ENCODE peak calls at places on chromosomes 7 and 10, in four cellular contexts. One of them, this sample, is unnamed.

GRCh38 chr7:129698516-129699418 is 87.2 kb downstream of the NRF1 start:
- DNase-seq in neuronal stem cell: no peak
- DNase-seq in mesenchymal stem cell: no peak
- DNase-seq in mesendoderm: peak; percentile 37
- DNase-seq in this sample: peak; percentile 34

GRCh38 chr10:83935337-83935736 is 204.0 kb upstream of the GHITM start:
- DNase-seq in neuronal stem cell: no peak
- DNase-seq in mesenchymal stem cell: no peak
- DNase-seq in mesendoderm: no peak
- DNase-seq in this sample: no peak

GRCh38 chr7:36894190-36894589 is 169.9 kb upstream of the AOAH start:
- DNase-seq in neuronal stem cell: no peak
- DNase-seq in mesenchymal stem cell: no peak
- DNase-seq in mesendoderm: no peak
- DNase-seq in this sample: no peak

GRCh38 chr7:12594122-12594897 is 23.8 kb downstream of the SCIN start:
- DNase-seq in neuronal stem cell: no peak
- DNase-seq in mesenchymal stem cell: no peak
- DNase-seq in mesendoderm: no peak
- DNase-seq in this sample: no peak

GRCh38 chr7:66167773-66168367 is 37.3 kb upstream of the TPST1 start:
- DNase-seq in neuronal stem cell: no peak
- DNase-seq in mesenchymal stem cell: peak; percentile 91
- DNase-seq in mesendoderm: no peak
- DNase-seq in this sample: no peak

GRCh38 chr10:104259999-104260774 is 5.5 kb downstream of the GSTO1 start:
- DNase-seq in neuronal stem cell: no peak
- DNase-seq in mesenchymal stem cell: peak; percentile 91
- DNase-seq in mesendoderm: peak; percentile 18
- DNase-seq in this sample: no peak

GRCh38 chr10:52488606-52489485 is 174.8 kb downstream of the DKK1 start:
- DNase-seq in neuronal stem cell: peak; percentile 14
- DNase-seq in mesenchymal stem cell: peak; percentile 49
- DNase-seq in mesendoderm: peak; percentile 23
- DNase-seq in this sample: no peak

GRCh38 chr7:130814753-130815152 is 80.7 kb upstream of the KLF14 start:
- DNase-seq in neuronal stem cell: no peak
- DNase-seq in mesenchymal stem cell: peak; percentile 34
- DNase-seq in mesendoderm: peak; percentile 31
- DNase-seq in this sample: no peak

GRCh38 chr7:2757361-2757903 is 69.4 kb downstream of the AMZ1 start:
- DNase-seq in neuronal stem cell: no peak
- DNase-seq in mesenchymal stem cell: no peak
- DNase-seq in mesendoderm: no peak
- DNase-seq in this sample: no peak

GRCh38 chr7:129612112-129613015 is 844 bp downstream of the NRF1 start:
- DNase-seq in neuronal stem cell: peak; percentile 30
- DNase-seq in mesenchymal stem cell: peak; percentile 69
- DNase-seq in mesendoderm: peak; percentile 47
- DNase-seq in this sample: no peak

DNA sequence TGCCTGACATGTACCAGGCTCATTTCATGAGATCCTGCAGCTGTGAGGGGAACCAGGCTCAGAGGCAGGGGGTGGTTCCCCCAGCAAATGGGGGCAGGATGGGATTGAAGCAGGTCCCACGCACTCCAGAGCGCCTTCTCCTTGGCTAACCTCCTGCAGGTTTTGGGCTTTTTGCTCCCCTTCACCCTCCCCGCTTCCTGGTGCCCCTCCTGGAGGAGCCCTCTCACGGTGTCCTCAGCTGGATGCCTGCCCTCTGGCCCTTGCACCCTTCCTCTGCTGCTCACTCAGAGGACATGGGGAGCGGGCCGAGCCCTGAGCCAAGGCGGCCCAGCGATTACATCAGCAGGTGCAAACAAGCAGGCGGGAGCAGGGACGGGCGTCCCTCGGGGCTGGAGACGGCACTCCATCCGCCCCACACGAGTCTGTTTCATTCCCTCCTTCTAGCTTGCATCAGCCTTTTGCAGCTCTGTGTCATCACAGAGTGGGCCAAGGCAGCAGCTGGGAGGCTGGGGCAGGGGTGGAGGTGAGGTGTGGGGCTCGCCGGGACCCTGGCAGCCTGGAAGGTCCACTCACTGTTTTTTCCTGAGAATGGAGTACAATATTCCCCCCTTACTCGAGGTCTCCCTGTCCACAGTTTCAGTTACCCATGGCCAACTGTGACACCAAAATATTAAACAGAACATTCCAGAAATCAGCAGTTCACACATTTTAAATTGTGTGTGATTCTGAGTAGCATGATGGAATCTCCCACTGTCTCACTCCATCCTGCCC is 52.7 kb upstream of the SLC29A3 start:
- DNase-seq in neuronal stem cell: no peak
- DNase-seq in mesenchymal stem cell: peak; percentile 92
- DNase-seq in mesendoderm: peak; percentile 92
- DNase-seq in this sample: no peak
- H3K4ac ChIP-seq in neuronal stem cell: no peak overlapping the region
- H3K4ac ChIP-seq in mesenchymal stem cell: no peak overlapping the region
- H3K4ac ChIP-seq in mesendoderm: peak overlapping the region; percentile 49
- H3K4ac ChIP-seq in this sample: no peak overlapping the region

DNA sequence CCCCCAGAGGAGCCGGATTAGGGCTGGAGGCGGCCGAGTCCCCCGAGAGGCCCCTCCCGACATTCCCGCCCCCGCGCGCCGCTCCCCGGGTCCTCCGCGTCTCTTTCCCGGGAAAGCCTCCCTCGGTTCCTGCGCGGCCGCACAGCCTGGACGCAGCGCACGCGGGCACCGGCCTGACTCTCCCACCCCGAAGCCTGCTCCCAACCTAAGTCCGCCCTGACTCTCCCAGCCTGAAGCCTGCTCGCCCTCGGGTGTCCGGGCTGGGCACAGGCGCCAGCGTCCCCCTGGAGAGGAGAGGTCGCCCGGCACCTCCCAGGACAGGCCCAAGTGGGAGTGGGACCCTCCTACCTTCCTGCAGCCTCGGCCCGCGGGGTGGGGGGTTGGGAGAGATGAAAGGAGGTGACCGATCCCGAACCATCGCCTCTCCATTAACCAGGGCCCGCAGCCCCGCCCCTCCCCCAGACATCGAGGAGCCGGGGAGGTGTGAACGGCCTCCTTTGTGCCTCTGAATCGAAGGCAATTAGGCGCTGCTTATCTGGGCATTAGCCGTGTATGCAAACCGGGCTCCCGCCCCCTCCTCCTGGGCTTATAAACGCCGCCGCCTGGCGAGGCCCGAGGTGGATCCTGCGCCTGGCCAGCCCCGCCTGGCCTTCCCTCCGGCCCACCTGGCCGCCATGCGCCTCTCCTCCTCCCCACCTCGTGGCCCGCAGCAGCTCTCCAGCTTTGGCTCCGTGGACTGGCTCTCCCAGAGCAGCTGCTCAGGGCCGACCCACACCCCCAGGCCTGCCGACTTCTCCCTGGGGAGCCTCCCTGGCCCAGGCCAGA is at the start of gene VENTX:
- DNase-seq in neuronal stem cell: no peak
- DNase-seq in mesenchymal stem cell: no peak
- DNase-seq in mesendoderm: peak; percentile 99
- DNase-seq in this sample: peak; percentile 95
- H3K4ac ChIP-seq in neuronal stem cell: peak within 1 kb of the TSS; percentile 84
- H3K4ac ChIP-seq in mesenchymal stem cell: no peak within 1 kb of the TSS
- H3K4ac ChIP-seq in mesendoderm: peak within 1 kb of the TSS; percentile 48
- H3K4ac ChIP-seq in this sample: no peak within 1 kb of the TSS

GRCh38 chr7:934469-935320 is 19.8 kb downstream of the ADAP1 start:
- DNase-seq in neuronal stem cell: no peak
- DNase-seq in mesenchymal stem cell: no peak
- DNase-seq in mesendoderm: no peak
- DNase-seq in this sample: peak; percentile 64

GRCh38 chr7:935321-936130 is 19.0 kb downstream of the ADAP1 start:
- DNase-seq in neuronal stem cell: no peak
- DNase-seq in mesenchymal stem cell: no peak
- DNase-seq in mesendoderm: no peak
- DNase-seq in this sample: no peak

GRCh38 chr7:930975-931758 is 23.3 kb downstream of the ADAP1 start:
- DNase-seq in neuronal stem cell: no peak
- DNase-seq in mesenchymal stem cell: no peak
- DNase-seq in mesendoderm: no peak
- DNase-seq in this sample: no peak

GRCh38 chr7:931871-932650 is 22.4 kb downstream of the ADAP1 start:
- DNase-seq in neuronal stem cell: no peak
- DNase-seq in mesenchymal stem cell: no peak
- DNase-seq in mesendoderm: no peak
- DNase-seq in this sample: no peak

DNA sequence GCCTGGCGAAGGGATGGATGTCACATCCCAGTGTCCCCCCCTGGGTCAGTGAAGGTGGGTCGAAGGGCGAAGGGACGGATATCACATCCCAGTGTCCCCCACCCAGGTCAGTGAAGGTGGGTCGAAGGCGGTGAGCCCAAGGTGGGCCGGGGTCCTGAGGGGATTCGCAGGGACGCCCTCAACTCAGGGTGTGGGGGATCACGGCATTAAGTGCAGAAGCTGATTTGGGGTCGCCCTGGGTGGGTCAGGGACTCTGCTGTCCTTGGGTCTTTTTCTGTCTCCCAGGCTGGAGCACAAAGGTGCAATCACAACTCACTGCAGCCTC is 21.9 kb downstream of the ADAP1 start:
- DNase-seq in neuronal stem cell: no peak
- DNase-seq in mesenchymal stem cell: no peak
- DNase-seq in mesendoderm: no peak
- DNase-seq in this sample: no peak
- H3K4ac ChIP-seq in neuronal stem cell: no peak overlapping the region
- H3K4ac ChIP-seq in mesenchymal stem cell: no peak overlapping the region
- H3K4ac ChIP-seq in mesendoderm: no peak overlapping the region
- H3K4ac ChIP-seq in this sample: no peak overlapping the region

GRCh38 chr7:151549083-151549482 is 29.4 kb upstream of the RHEB start:
- DNase-seq in neuronal stem cell: no peak
- DNase-seq in mesenchymal stem cell: no peak
- DNase-seq in mesendoderm: no peak
- DNase-seq in this sample: no peak

GRCh38 chr7:151552352-151553028 is 32.8 kb upstream of the RHEB start:
- DNase-seq in neuronal stem cell: no peak
- DNase-seq in mesenchymal stem cell: no peak
- DNase-seq in mesendoderm: peak; percentile 17
- DNase-seq in this sample: no peak

GRCh38 chr7:151549644-151550043 is 29.9 kb upstream of the RHEB start:
- DNase-seq in neuronal stem cell: no peak
- DNase-seq in mesenchymal stem cell: no peak
- DNase-seq in mesendoderm: no peak
- DNase-seq in this sample: no peak

GRCh38 chr7:151551820-151552219 is 32.1 kb upstream of the RHEB start:
- DNase-seq in neuronal stem cell: no peak
- DNase-seq in mesenchymal stem cell: no peak
- DNase-seq in mesendoderm: peak; percentile 23
- DNase-seq in this sample: no peak

GRCh38 chr7:151550601-151551286 is 31.0 kb upstream of the RHEB start:
- DNase-seq in neuronal stem cell: no peak
- DNase-seq in mesenchymal stem cell: peak; percentile 86
- DNase-seq in mesendoderm: no peak
- DNase-seq in this sample: no peak
- H3K4ac ChIP-seq in neuronal stem cell: no peak overlapping the region
- H3K4ac ChIP-seq in mesenchymal stem cell: no peak overlapping the region
- H3K4ac ChIP-seq in mesendoderm: no peak overlapping the region
- H3K4ac ChIP-seq in this sample: no peak overlapping the region